ENCODE peak calls at places on chromosomes 13 and 19, in four cellular contexts. L is K562, T is right lobe of liver, U is tibial nerve. M is an unnamed sample.

GRCh38 chr19:44626067-44626624 is 12.8 kb downstream of the IGSF23 start:
- DNase-seq in U (no peak), L (no peak), T (peak; percentile 75), M (peak; percentile 73)

GRCh38 chr19:29843180-29844051 is 31.6 kb downstream of the CCNE1 start:
- DNase-seq in L (peak; percentile 28), T (peak; percentile 43), U (no peak), M (no peak)

GRCh38 chr13:104571161-104571889 is 1505.1 kb upstream of the SLC10A2 start:
- DNase-seq in U (peak; percentile 46), L (peak; percentile 0), T (no peak), M (peak; percentile 47)

GRCh38 chr19:39568604-39569003 is 28.6 kb upstream of the EID2 start:
- DNase-seq in L (no peak), U (no peak), T (no peak), M (peak; percentile 19)

GRCh38 chr13:31538067-31539042 is 201.0 kb upstream of the RXFP2 start:
- DNase-seq in T (no peak), L (peak; percentile 11), U (no peak), M (peak; percentile 2)

GRCh38 chr13:95180513-95181245 is 120.6 kb downstream of the ABCC4 start:
- DNase-seq in T (no peak), L (no peak), U (no peak), M (no peak)

GRCh38 chr13:22777207-22777606 is 403.6 kb upstream of the SGCG start:
- DNase-seq in L (no peak), T (no peak), U (no peak), M (no peak)

GRCh38 chr13:51269039-51269438 is 46.8 kb downstream of the FAM124A start:
- DNase-seq in U (no peak), T (no peak), L (no peak), M (no peak)

GRCh38 chr13:73200432-73200831 is 141.6 kb downstream of the KLF5 start:
- DNase-seq in U (no peak), T (no peak), L (no peak), M (no peak)

GRCh38 chr13:67620665-67621064 is 390.5 kb upstream of the PCDH9 start:
- DNase-seq in L (no peak), T (no peak), U (no peak), M (no peak)

GRCh38 chr13:79870766-79871165 is 389.8 kb downstream of the NDFIP2 start:
- DNase-seq in T (no peak), L (no peak), U (no peak), M (no peak)

GRCh38 chr19:33747273-33747672 is 49.4 kb upstream of the KCTD15 start:
- DNase-seq in L (no peak), U (no peak), T (no peak), M (no peak)

GRCh38 chr19:43688059-43688763 is 18.2 kb upstream of the PLAUR start:
- DNase-seq in T (no peak), L (no peak), U (no peak), M (no peak)

GRCh38 chr19:1503089-1503924 is 9.5 kb downstream of the ADAMTSL5 start:
- DNase-seq in T (no peak), U (no peak), L (peak; percentile 87), M (no peak)

GRCh38 chr19:30649934-30650614 is 277.9 kb downstream of the ZNF536 start:
- DNase-seq in L (peak; percentile 59), T (no peak), U (no peak), M (peak; percentile 40)

GRCh38 chr13:44854264-44855060 is 134.8 kb downstream of the NUFIP1 start:
- DNase-seq in L (no peak), T (no peak), U (no peak), M (no peak)

GRCh38 chr13:101972191-101972590 is 429.7 kb downstream of the FGF14 start:
- DNase-seq in L (no peak), U (no peak), T (no peak), M (no peak)

GRCh38 chr19:5122121-5122400 is 153.1 kb downstream of the KDM4B start:
- DNase-seq in L (no peak), U (no peak), T (no peak), M (no peak)

GRCh38 chr19:17469371-17470203 is 737 bp upstream of the SLC27A1 start:
- DNase-seq in L (peak; percentile 98), T (peak; percentile 97), U (peak; percentile 99), M (peak; percentile 79)
- TF ChIP-seq POLR2A in L (peak; percentile 68), T (no peak), U (peak; percentile 50), M (no peak)

DNA sequence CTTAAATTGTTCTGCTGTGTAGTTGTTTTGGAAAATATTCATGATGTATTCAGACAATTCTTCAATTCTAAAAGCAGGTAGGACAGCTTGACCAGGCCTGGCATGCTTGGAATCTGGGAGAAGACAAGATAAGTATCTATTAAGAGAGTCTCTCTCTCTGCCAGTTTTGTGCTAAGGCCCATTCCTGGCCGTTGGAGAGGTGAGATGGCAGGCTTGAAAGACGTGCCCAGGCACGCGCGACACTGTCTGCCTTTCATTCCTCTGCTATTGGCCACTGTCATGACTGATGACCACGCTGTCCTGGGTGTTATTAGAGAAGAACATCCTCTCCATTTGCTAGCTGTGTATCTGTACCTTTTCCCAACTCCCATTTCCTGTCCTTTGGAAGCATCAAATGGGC is 90.3 kb downstream of the LHFPL6 start:
- DNase-seq in T (no peak), L (no peak), U (no peak), M (no peak)
- TF ChIP-seq POLR2A in T (no peak), L (no peak), U (no peak), M (no peak)

DNA sequence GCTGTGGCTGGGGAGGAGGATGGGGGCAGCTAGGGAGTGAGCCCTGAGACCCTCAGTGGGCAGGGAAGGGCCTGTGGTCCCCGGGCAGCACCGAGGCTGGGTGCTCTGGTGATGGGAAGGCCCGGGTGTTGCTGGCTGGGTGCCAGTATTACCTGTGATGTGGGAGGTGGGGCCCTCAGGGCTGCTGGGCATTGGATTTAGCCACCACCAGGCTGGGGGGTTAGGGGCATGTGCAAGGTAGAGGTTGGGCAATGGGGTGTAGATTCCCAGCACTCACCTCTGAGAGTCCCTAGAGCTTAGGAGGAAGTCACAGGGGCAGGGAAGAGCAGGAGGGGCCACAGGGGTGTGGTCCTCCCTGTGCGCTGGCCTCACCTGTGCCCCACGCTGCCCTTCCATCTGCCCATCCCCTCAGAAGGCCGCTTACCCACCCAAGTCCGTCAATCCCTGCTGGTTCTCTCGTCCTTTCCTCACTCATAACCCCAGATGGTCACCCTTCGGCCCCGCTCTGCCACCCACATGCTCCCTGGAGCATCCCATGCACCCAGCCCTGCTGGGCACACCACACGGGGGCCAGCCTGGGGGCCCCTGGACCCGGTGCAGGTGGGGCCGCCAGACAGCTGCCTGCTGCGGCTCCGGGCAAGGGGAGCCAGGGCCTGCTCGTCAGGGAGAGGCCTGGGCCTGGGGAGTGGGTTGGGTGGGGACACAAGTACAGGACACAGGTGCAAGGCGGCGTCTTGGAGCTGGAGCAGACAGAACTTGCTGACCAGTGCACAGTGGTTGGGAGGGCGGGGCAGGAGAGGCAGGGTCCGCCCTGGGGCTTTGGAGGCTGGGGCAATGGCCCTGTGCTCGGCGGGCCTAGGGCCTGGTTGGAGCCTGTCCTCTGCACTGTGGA is 12.5 kb downstream of the EPN1 start:
- DNase-seq in U (no peak), T (peak; percentile 24), L (no peak), M (no peak)
- TF ChIP-seq POLR2A in U (no peak), T (no peak), L (no peak), M (no peak)

DNA sequence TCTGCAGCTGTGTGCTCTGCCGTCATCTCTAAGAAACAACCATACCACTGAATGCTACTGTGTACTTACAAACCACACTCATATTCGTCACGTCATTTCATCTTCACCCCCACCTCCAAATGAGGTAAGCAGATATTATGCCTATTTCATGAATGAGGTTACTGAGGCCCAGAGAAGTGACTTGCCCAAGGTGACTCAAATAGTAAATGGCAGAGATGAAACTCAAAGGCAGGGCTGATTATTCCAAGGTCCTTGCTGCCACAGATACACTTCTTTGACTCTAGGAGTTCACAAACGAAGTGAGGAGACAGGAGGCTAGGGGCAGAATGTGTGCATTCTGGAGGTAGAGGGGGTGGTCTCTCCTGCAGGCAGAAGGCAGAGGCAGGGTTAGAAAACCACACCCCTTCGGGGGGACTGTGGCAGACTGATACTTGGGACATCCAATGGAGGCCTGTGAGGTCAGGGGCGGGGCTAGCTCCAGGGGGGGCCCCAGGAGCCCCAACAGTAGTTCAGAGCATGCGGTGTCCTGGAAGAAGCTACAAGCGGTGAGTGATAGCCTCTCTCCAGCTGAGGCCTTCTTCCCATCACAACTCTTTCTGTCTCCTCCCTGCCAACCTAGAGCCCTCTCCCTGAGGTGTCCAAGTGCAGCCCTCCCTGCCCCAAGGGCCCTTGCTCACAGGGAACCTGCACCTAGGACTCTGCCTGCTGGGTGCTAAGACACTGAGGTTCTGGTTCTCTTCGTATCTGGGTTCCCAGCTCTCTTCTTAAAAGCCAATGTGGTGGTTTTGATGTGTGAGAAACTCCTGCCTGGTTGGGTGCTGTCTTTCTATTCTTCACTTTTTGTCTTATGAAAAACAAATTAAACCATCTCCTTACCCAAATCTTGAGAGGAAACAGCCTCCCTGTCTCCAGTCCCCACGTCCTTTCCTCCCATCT is 4.6 kb upstream of the KMT2B start:
- DNase-seq in T (no peak), U (no peak), L (peak; percentile 37), M (no peak)
- TF ChIP-seq POLR2A in T (no peak), U (no peak), L (no peak), M (no peak)